ENCODE peak calls at places on chromosomes 16 and 17, in five cellular contexts. V is ACHN, X is T-cell, W is right lobe of liver, O is M059J. B is an unnamed sample.

GRCh38 chr17:76381633-76382304 is 2.6 kb upstream of the SPHK1 start:
- DNase-seq in O (no peak), X (no peak), V (no peak), W (no peak), B (peak)

GRCh38 chr17:62644487-62645173 is 17.2 kb downstream of the MRC2 start:
- DNase-seq in W (peak), X (no peak), V (no peak), O (no peak), B (peak)

GRCh38 chr17:46002973-46003316 is 3.9 kb downstream of the STH start:
- DNase-seq in O (no peak), V (no peak), W (no peak), X (no peak), B (no peak)

GRCh38 chr17:45170976-45171337 is 9.3 kb downstream of the HEXIM2 start:
- DNase-seq in W (peak), O (peak), X (no peak), V (peak), B (peak)

GRCh38 chr17:19706791-19707727 is 9.3 kb downstream of the SLC47A2 start:
- DNase-seq in W (no peak), O (no peak), X (no peak), V (no peak), B (no peak)

GRCh38 chr17:36793976-36794375 is 143.3 kb upstream of the LHX1 start:
- DNase-seq in V (no peak), O (no peak), X (no peak), W (no peak), B (no peak)

GRCh38 chr16:31177136-31177535 is 2.8 kb upstream of the FUS start:
- DNase-seq in W (no peak), V (peak), O (peak), X (peak), B (no peak)

GRCh38 chr17:48726916-48727286 is 1.6 kb downstream of the HOXB13 start:
- DNase-seq in O (no peak), W (no peak), V (no peak), X (no peak), B (no peak)

GRCh38 chr17:10844667-10845387 is 6.9 kb upstream of the PIRT start:
- DNase-seq in W (peak), O (peak), X (peak), V (peak), B (peak)

GRCh38 chr17:14289162-14289561 is 11.7 kb upstream of the HS3ST3B1 start:
- DNase-seq in V (no peak), X (no peak), W (no peak), O (no peak), B (no peak)

GRCh38 chr17:30005709-30006320 is 64.4 kb downstream of the EFCAB5 start:
- DNase-seq in X (no peak), O (peak), V (no peak), W (no peak), B (peak)